ENCODE peak calls at places on chromosome 19, in five cellular contexts. One of them, this sample, is unnamed.

GRCh38 chr19:51364200-51365106 is 1.7 kb downstream of the ETFB start:
- DNase-seq in GM18507: no peak
- DNase-seq in CD4-positive, alpha-beta memory T cell: no peak
- DNase-seq in naive thymus-derived CD8-positive, alpha-beta T cell: no peak
- DNase-seq in amniotic stem cell: no peak
- DNase-seq in this sample: no peak

GRCh38 chr19:39539519-39540332 is at the start of gene EID2:
- DNase-seq in GM18507: peak; percentile 89
- DNase-seq in CD4-positive, alpha-beta memory T cell: peak; percentile 92
- DNase-seq in naive thymus-derived CD8-positive, alpha-beta T cell: peak; percentile 91
- DNase-seq in amniotic stem cell: peak; percentile 88
- DNase-seq in this sample: peak; percentile 96

GRCh38 chr19:38693380-38694223 is 46.2 kb downstream of the ACTN4 start:
- DNase-seq in GM18507: no peak
- DNase-seq in CD4-positive, alpha-beta memory T cell: peak; percentile 65
- DNase-seq in naive thymus-derived CD8-positive, alpha-beta T cell: no peak
- DNase-seq in amniotic stem cell: no peak
- DNase-seq in this sample: no peak

GRCh38 chr19:13171146-13171545 is 20.9 kb downstream of the IER2 start:
- DNase-seq in GM18507: no peak
- DNase-seq in CD4-positive, alpha-beta memory T cell: no peak
- DNase-seq in naive thymus-derived CD8-positive, alpha-beta T cell: no peak
- DNase-seq in amniotic stem cell: no peak
- DNase-seq in this sample: no peak

GRCh38 chr19:3833578-3834348 is 35.1 kb downstream of the ZFR2 start:
- DNase-seq in GM18507: no peak
- DNase-seq in CD4-positive, alpha-beta memory T cell: no peak
- DNase-seq in naive thymus-derived CD8-positive, alpha-beta T cell: no peak
- DNase-seq in amniotic stem cell: no peak
- DNase-seq in this sample: no peak

GRCh38 chr19:48501446-48501960 is 10.1 kb downstream of the LMTK3 start:
- DNase-seq in GM18507: no peak
- DNase-seq in CD4-positive, alpha-beta memory T cell: peak; percentile 69
- DNase-seq in naive thymus-derived CD8-positive, alpha-beta T cell: peak; percentile 53
- DNase-seq in amniotic stem cell: no peak
- DNase-seq in this sample: peak; percentile 63

GRCh38 chr19:4730740-4731171 is 7.1 kb upstream of the DPP9 start:
- DNase-seq in GM18507: no peak
- DNase-seq in CD4-positive, alpha-beta memory T cell: peak; percentile 53
- DNase-seq in naive thymus-derived CD8-positive, alpha-beta T cell: peak; percentile 63
- DNase-seq in amniotic stem cell: no peak
- DNase-seq in this sample: peak; percentile 64

GRCh38 chr19:50759886-50760285 is 10.4 kb upstream of the GPR32 start:
- DNase-seq in GM18507: no peak
- DNase-seq in CD4-positive, alpha-beta memory T cell: no peak
- DNase-seq in naive thymus-derived CD8-positive, alpha-beta T cell: no peak
- DNase-seq in amniotic stem cell: no peak
- DNase-seq in this sample: no peak

GRCh38 chr19:13842294-13843103 is 34.4 kb upstream of the NANOS3 start:
- DNase-seq in GM18507: no peak
- DNase-seq in CD4-positive, alpha-beta memory T cell: peak; percentile 77
- DNase-seq in naive thymus-derived CD8-positive, alpha-beta T cell: peak; percentile 74
- DNase-seq in amniotic stem cell: no peak
- DNase-seq in this sample: peak; percentile 93

GRCh38 chr19:19595171-19595701 is 23.3 kb downstream of the PBX4 start:
- DNase-seq in GM18507: no peak
- DNase-seq in CD4-positive, alpha-beta memory T cell: no peak
- DNase-seq in naive thymus-derived CD8-positive, alpha-beta T cell: no peak
- DNase-seq in amniotic stem cell: no peak
- DNase-seq in this sample: no peak

GRCh38 chr19:7385062-7385461 is 36.3 kb downstream of the ARHGEF18 start:
- DNase-seq in GM18507: no peak
- DNase-seq in CD4-positive, alpha-beta memory T cell: no peak
- DNase-seq in naive thymus-derived CD8-positive, alpha-beta T cell: no peak
- DNase-seq in amniotic stem cell: no peak
- DNase-seq in this sample: no peak